ENCODE peak calls at places on chromosome 10, in seven cellular contexts. L, T, D, J, I, E and G are unnamed samples.

GRCh38 chr10:43064331-43065075 is 12.4 kb upstream of the RET start:
- DNase-seq in E (peak; percentile 62), J (no peak), L (no peak), T (no peak), D (no peak), I (no peak), G (no peak)

GRCh38 chr10:79488303-79488702 is 24.0 kb upstream of the EIF5AL1 start:
- DNase-seq in J (peak; percentile 81), T (peak; percentile 77), E (no peak), I (peak; percentile 49), L (peak; percentile 36), D (peak; percentile 95), G (no peak)

GRCh38 chr10:12337973-12338372 is 11.4 kb upstream of the CAMK1D start:
- DNase-seq in T (no peak), J (no peak), E (no peak), D (no peak), L (no peak), I (no peak), G (no peak)

GRCh38 chr10:50369931-50370330 is 118.6 kb upstream of the ASAH2 start:
- DNase-seq in D (no peak), E (no peak), L (no peak), J (no peak), I (no peak), T (no peak), G (no peak)

GRCh38 chr10:96259150-96259549 is 12.2 kb downstream of the BLNK start:
- DNase-seq in T (no peak), L (no peak), I (no peak), J (no peak), D (no peak), E (no peak), G (no peak)

GRCh38 chr10:75314570-75314969 is 78.8 kb upstream of the COMTD1 start:
- DNase-seq in I (no peak), J (no peak), L (no peak), E (no peak), D (no peak), T (no peak), G (no peak)

GRCh38 chr10:52353960-52354394 is 39.9 kb downstream of the DKK1 start:
- DNase-seq in L (no peak), E (no peak), T (no peak), J (no peak), I (no peak), D (peak; percentile 50), G (no peak)

GRCh38 chr10:102379383-102379782 is 16.1 kb upstream of the NFKB2 start:
- DNase-seq in E (peak; percentile 39), J (no peak), D (no peak), I (no peak), L (no peak), T (no peak), G (no peak)

GRCh38 chr10:123666318-123667291 is at the start of gene GPR26:
- DNase-seq in E (no peak), J (peak; percentile 23), D (no peak), I (no peak), T (no peak), L (no peak), G (no peak)

GRCh38 chr10:121926669-121927360 is 1.0 kb downstream of the ATE1 start:
- DNase-seq in E (no peak), I (no peak), J (no peak), T (no peak), D (peak; percentile 31), L (no peak), G (no peak)

GRCh38 chr10:8375137-8375536 is 320.6 kb downstream of the GATA3 start:
- DNase-seq in L (no peak), E (no peak), T (no peak), D (no peak), J (no peak), I (no peak), G (no peak)
- H3K27ac ChIP-seq in L (no peak overlapping the region), E (no peak overlapping the region), T (no peak overlapping the region), D (no peak overlapping the region), J (no peak overlapping the region), I (no peak overlapping the region), G (no peak overlapping the region)

DNA sequence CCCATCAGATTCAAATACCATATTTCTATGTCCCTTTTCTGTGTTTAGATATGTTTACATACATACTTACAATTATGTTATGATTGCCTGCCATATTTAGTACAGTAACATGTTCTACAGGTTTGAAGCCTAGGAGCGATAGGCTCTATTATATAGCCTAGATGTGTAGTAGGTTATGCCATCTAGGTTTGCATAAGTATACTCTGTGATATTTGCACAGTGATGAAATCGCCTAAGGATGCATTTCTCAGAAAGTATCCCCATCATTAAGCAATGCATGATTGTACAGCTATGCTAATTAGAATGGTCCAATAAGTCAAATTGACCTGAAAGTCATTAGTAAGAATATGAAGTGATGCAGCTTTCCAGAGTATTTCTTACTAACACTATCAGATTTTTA is 1171.7 kb upstream of the LRRTM3 start:
- DNase-seq in J (no peak), T (no peak), E (no peak), I (no peak), D (no peak), L (no peak), G (no peak)
- H3K4me3 ChIP-seq in J (no peak overlapping the region), T (no peak overlapping the region), E (no peak overlapping the region), I (no peak overlapping the region), D (no peak overlapping the region), L (no peak overlapping the region), G (no peak overlapping the region)

GRCh38 chr10:101013365-101013825 is 13.8 kb downstream of the LZTS2 start:
- DNase-seq in I (no peak), L (no peak), T (no peak), J (no peak), E (no peak), D (no peak), G (no peak)

GRCh38 chr10:101012525-101013364 is 13.1 kb downstream of the LZTS2 start:
- DNase-seq in L (peak; percentile 91), I (peak; percentile 92), D (peak; percentile 94), E (peak; percentile 89), T (peak; percentile 90), J (peak; percentile 92), G (peak; percentile 82)

GRCh38 chr10:101010329-101010728 is 10.7 kb downstream of the LZTS2 start:
- DNase-seq in L (no peak), J (no peak), T (no peak), I (no peak), E (no peak), D (no peak), G (no peak)

GRCh38 chr10:101014230-101014884 is 14.7 kb downstream of the LZTS2 start:
- DNase-seq in E (peak; percentile 93), L (peak; percentile 92), D (peak; percentile 68), I (peak; percentile 89), T (peak; percentile 93), J (peak; percentile 83), G (peak; percentile 85)

DNA sequence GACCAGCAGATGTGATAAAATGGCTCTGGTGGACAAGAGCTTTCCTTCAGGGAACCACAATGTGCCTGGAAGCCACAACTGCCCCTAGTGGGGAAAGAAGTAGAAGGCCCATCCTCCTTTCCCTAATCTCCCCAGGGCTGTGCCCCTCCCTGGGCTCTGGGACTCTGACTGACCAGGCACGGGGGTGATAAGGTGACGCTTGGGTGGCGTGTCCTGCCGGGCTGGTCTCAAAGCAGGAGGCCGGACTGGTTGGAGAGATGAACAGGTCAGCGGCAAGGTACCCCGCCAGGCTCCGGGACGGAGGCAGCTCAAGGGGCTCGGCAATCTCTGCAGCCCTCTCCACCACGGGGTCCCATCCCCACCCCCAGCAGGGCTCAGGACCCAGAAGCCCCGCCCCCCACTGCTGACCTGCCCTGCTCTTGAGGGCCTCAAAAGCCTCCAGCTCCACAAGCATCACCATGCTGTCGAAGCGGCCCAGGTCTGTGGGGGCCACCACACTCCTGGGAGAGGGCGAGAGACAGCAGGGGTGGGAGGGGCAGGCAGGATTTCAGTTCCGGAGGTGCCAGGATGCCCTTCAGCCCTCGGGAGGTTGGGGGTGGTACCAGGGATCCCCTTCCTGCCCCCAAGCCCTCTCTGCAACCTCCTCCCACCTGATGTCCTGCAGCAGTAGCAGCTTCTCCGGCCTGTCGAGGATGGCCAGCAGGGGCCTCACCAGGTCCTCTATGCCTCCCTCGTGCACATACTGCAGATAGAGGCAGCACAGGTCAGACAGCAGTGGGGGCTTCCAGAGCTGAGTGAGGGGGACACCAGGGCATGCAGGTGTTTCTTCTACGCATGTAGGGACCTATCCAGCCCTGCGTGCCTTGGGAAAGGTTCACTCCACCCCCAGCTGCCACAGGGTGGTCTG is 12.2 kb downstream of the LZTS2 start:
- DNase-seq in J (peak; percentile 57), E (peak; percentile 74), I (no peak), T (no peak), L (peak; percentile 66), D (no peak), G (no peak)
- TF ChIP-seq CTCF in J (peak; percentile 32), E (no peak), I (no peak), T (no peak), L (peak; percentile 27), D (peak; percentile 43), G (no peak)

GRCh38 chr10:97686962-97687784 is at the start of gene AVPI1:
- DNase-seq in L (peak; percentile 98), J (peak; percentile 99), T (peak; percentile 93), I (peak; percentile 98), E (peak; percentile 99), D (peak; percentile 99), G (peak; percentile 98)

GRCh38 chr10:97686301-97686961 is 610 bp downstream of the AVPI1 start:
- DNase-seq in E (no peak), D (no peak), J (no peak), L (no peak), T (no peak), I (peak; percentile 41), G (no peak)

GRCh38 chr10:97690138-97690537 is 3.1 kb upstream of the AVPI1 start:
- DNase-seq in L (no peak), D (no peak), T (no peak), J (no peak), I (no peak), E (peak; percentile 15), G (peak; percentile 59)

GRCh38 chr10:97687785-97688781 is 1.0 kb upstream of the AVPI1 start:
- DNase-seq in I (no peak), D (peak; percentile 63), J (no peak), T (peak; percentile 36), L (no peak), E (peak; percentile 31), G (no peak)

DNA sequence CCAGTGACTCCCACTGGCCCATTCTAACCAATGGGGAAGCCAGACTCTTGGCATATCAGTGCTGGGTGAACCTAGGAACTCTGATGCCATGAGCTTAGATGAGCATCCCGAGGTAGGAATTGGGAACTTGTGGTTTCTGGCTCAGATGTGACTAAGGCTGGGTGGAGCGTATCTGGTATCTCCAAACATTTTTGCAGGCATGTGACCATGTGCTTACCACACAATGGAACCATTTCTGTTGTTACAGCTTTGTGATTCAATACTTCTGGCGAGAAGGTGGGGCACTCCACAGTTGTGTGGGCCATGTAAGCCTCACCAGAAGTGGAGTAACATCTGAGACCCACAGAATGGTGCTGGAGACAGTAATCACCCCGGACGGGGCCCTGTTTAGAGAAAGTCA is 2.6 kb upstream of the AVPI1 start:
- DNase-seq in E (peak; percentile 16), T (peak; percentile 71), D (peak; percentile 93), J (no peak), I (no peak), L (peak; percentile 38), G (no peak)
- H3K27ac ChIP-seq in E (no peak overlapping the region), T (peak overlapping the region; percentile 96), D (no peak overlapping the region), J (no peak overlapping the region), I (no peak overlapping the region), L (peak overlapping the region; percentile 97), G (peak overlapping the region; percentile 97)

DNA sequence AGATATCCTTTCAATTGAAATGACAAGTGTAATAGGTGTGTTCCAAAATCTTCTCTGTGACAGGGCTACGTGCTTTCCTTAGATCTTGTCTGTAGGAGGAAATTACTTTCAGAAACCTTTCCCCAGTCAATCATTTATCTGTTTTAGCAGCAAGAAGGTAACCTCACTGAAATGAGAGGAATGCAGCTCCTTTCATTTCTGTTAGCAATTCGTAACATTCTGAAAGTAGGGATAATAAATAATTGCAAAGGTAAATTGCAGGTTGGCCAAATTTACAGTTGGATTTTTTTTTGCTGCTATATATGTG is 245.3 kb downstream of the CELF2 start:
- DNase-seq in T (no peak), L (no peak), J (no peak), D (no peak), I (no peak), E (no peak), G (no peak)
- H3K4me3 ChIP-seq in T (no peak overlapping the region), L (no peak overlapping the region), J (no peak overlapping the region), D (no peak overlapping the region), I (no peak overlapping the region), E (no peak overlapping the region), G (no peak overlapping the region)